ENCODE peak calls at places on chromosomes 7 and 10, in eight cellular contexts. T is OCI-LY7, R is neural progenitor cell, D is HCT116, W is hepatocyte, Q is GM23338, O is PC-3, E is SK-N-SH. U is an unnamed sample.

GRCh38 chr7:36653011-36653670 is 71.2 kb downstream of the AOAH start:
- DNase-seq in T (no peak), R (no peak), D (no peak), W (no peak), Q (no peak), O (peak), E (no peak), U (no peak)

GRCh38 chr10:6494934-6495592 is 85.0 kb downstream of the PRKCQ start:
- DNase-seq in T (no peak), R (no peak), D (no peak), W (no peak), Q (no peak), O (no peak), E (no peak), U (no peak)

GRCh38 chr7:133822001-133822641 is 305.0 kb upstream of the LRGUK start:
- DNase-seq in T (no peak), R (no peak), D (no peak), W (no peak), Q (no peak), O (no peak), E (no peak), U (no peak)

GRCh38 chr10:129274928-129275474 is 192.0 kb upstream of the MGMT start:
- DNase-seq in T (no peak), R (peak), D (no peak), W (no peak), Q (peak), O (no peak), E (peak), U (no peak)

GRCh38 chr7:45709168-45710034 is 135.2 kb downstream of the ADCY1 start:
- DNase-seq in T (no peak), R (no peak), D (no peak), W (no peak), Q (no peak), O (no peak), E (no peak), U (no peak)

GRCh38 chr10:1745794-1746456 is 8.6 kb upstream of the ADARB2 start:
- DNase-seq in T (no peak), R (no peak), D (no peak), W (no peak), Q (no peak), O (no peak), E (peak), U (no peak)

GRCh38 chr7:156827587-156828203 is 65.3 kb downstream of the LMBR1 start:
- DNase-seq in T (peak), R (peak), D (peak), W (peak), Q (peak), O (peak), E (peak), U (peak)

GRCh38 chr7:129053938-129054437 is 923 bp downstream of the TNPO3 start:
- DNase-seq in T (no peak), R (no peak), D (no peak), W (peak), Q (no peak), O (no peak), E (no peak), U (no peak)

GRCh38 chr7:124462249-124462648 is 303.3 kb downstream of the GPR37 start:
- DNase-seq in T (no peak), R (no peak), D (no peak), W (no peak), Q (no peak), O (peak), E (no peak), U (no peak)
- H3K27ac ChIP-seq in T (no peak), R (no peak), D (no peak), W (no peak), Q (no peak), O (peak), E (no peak), U (no peak)

GRCh38 chr10:117720931-117721826 is 178.6 kb downstream of the EMX2 start:
- DNase-seq in T (no peak), R (peak), D (no peak), W (peak), Q (peak), O (no peak), E (no peak), U (no peak)
- TF ChIP-seq EZH2phosphoT487 in T (no peak), R (no peak), D (no peak), W (no peak), Q (no peak), O (no peak), E (no peak), U (no peak)

GRCh38 chr7:26659121-26659520 is 205.3 kb downstream of the SKAP2 start:
- DNase-seq in T (no peak), R (no peak), D (no peak), W (no peak), Q (no peak), O (no peak), E (no peak), U (no peak)
- TF ChIP-seq CTCF in T (no peak), R (no peak), D (no peak), W (no peak), Q (no peak), O (no peak), E (no peak), U (no peak)

GRCh38 chr7:158760445-158760764 is 55.8 kb upstream of the NCAPG2 start:
- DNase-seq in T (no peak), R (no peak), D (no peak), W (no peak), Q (no peak), O (no peak), E (no peak), U (no peak)
- H3K27ac ChIP-seq in T (no peak), R (no peak), D (no peak), W (no peak), Q (no peak), O (no peak), E (no peak), U (no peak)

GRCh38 chr10:78318305-78318704 is 284.6 kb downstream of the RPS24 start:
- DNase-seq in T (no peak), R (no peak), D (no peak), W (no peak), Q (no peak), O (no peak), E (no peak), U (no peak)
- TF ChIP-seq EZH2phosphoT487 in T (no peak), R (no peak), D (no peak), W (no peak), Q (no peak), O (no peak), E (no peak), U (no peak)